ENCODE peak calls at places on chromosomes 3 and 15, in ten cellular contexts. D is cardiac muscle cell; T is pancreas; I is lower lobe of right lung; B is NCI-H1930; R is stimulated activated CD4-positive, alpha-beta T cell treated with anti-CD3 and anti-CD28 coated beads, Interleukin-12 subunit alpha, Interleukin-12 subunit beta, amount 100 ng/mL, for 4 hours; X is dorsolateral prefrontal cortex; H is CD8-positive, alpha-beta memory T cell; L is memory B cell; W is HAP-1. K is an unnamed sample.

GRCh38 chr3:196569003-196569516 is 600 bp downstream of the FBXO45 start:
- DNase-seq in D (peak), I (peak), L (peak), B (no peak), X (peak), H (peak), R (peak), T (no peak), W (peak), K (no peak)

GRCh38 chr15:40790723-40791122 is 16.2 kb upstream of the ZFYVE19 start:
- DNase-seq in H (no peak), D (peak), L (no peak), X (no peak), W (no peak), T (no peak), B (no peak), R (no peak), I (no peak), K (no peak)

GRCh38 chr15:69325456-69325971 is 26.8 kb downstream of the PAQR5 start:
- DNase-seq in I (no peak), L (no peak), D (no peak), T (no peak), W (no peak), R (no peak), X (no peak), B (no peak), H (no peak), K (no peak)

GRCh38 chr3:184491011-184491576 is 70.5 kb upstream of the EPHB3 start:
- DNase-seq in H (no peak), B (no peak), I (peak), W (no peak), X (no peak), R (no peak), T (peak), D (no peak), L (no peak), K (no peak)

GRCh38 chr15:22258402-22259150 is 178.2 kb downstream of the OR4M2 start:
- DNase-seq in T (no peak), H (no peak), L (no peak), R (no peak), D (no peak), W (no peak), X (no peak), I (no peak), B (no peak), K (no peak)

GRCh38 chr3:99625237-99625622 is 13.2 kb upstream of the COL8A1 start:
- DNase-seq in B (no peak), R (no peak), D (no peak), H (no peak), W (no peak), I (no peak), L (no peak), T (no peak), X (no peak), K (no peak)

GRCh38 chr3:198065897-198066296 is 105.9 kb downstream of the LMLN start:
- DNase-seq in B (no peak), H (no peak), R (no peak), D (no peak), I (no peak), T (no peak), W (no peak), X (no peak), L (no peak), K (no peak)

GRCh38 chr3:39254806-39255449 is 24.9 kb downstream of the CX3CR1 start:
- DNase-seq in T (no peak), D (peak), I (no peak), B (no peak), W (no peak), H (no peak), R (no peak), L (no peak), X (no peak), K (no peak)

GRCh38 chr3:71497367-71497925 is 86.1 kb downstream of the FOXP1 start:
- DNase-seq in I (no peak), X (no peak), R (no peak), D (no peak), B (no peak), H (no peak), W (peak), T (no peak), L (no peak), K (no peak)

GRCh38 chr3:85475346-85475745 is 516.6 kb downstream of the CADM2 start:
- DNase-seq in H (no peak), I (no peak), W (no peak), R (no peak), X (no peak), D (no peak), T (no peak), L (no peak), B (no peak), K (no peak)

GRCh38 chr15:82937659-82938058 is 14.9 kb downstream of the HOMER2 start:
- DNase-seq in W (no peak), L (no peak), R (no peak), D (no peak), H (no peak), B (no peak), I (no peak), X (no peak), T (no peak), K (no peak)

GRCh38 chr3:185089343-185089742 is 63.5 kb downstream of the C3orf70 start:
- DNase-seq in W (no peak), R (no peak), I (no peak), T (no peak), H (no peak), D (peak), X (no peak), B (no peak), L (no peak), K (no peak)

GRCh38 chr3:11384074-11384473 is 111.9 kb downstream of the ATG7 start:
- DNase-seq in R (no peak), T (no peak), B (no peak), W (no peak), H (no peak), L (no peak), I (no peak), D (peak), X (no peak), K (no peak)

GRCh38 chr3:127831723-127832172 is 9.4 kb upstream of the MGLL start:
- DNase-seq in L (peak), T (peak), B (no peak), W (peak), I (peak), R (peak), D (peak), H (no peak), X (no peak), K (peak)

GRCh38 chr3:27607370-27607769 is 114.8 kb downstream of the EOMES start:
- DNase-seq in L (no peak), X (no peak), D (peak), H (no peak), W (no peak), R (no peak), B (no peak), T (no peak), I (no peak), K (no peak)

GRCh38 chr3:72797773-72798543 is 50.3 kb downstream of the SHQ1 start:
- DNase-seq in H (no peak), I (no peak), D (peak), T (peak), L (no peak), R (no peak), B (peak), X (no peak), W (peak), K (no peak)

GRCh38 chr3:128411574-128412064 is 55.1 kb downstream of the DNAJB8 start:
- DNase-seq in B (no peak), D (no peak), L (no peak), T (no peak), X (no peak), I (no peak), R (no peak), H (no peak), W (no peak), K (no peak)

GRCh38 chr15:82066455-82066854 is 20.6 kb upstream of the MEX3B start:
- DNase-seq in B (no peak), D (no peak), I (no peak), W (no peak), R (no peak), X (no peak), T (no peak), H (no peak), L (no peak), K (no peak)

GRCh38 chr15:76932090-76932966 is 779 bp downstream of the RCN2 start:
- DNase-seq in B (no peak), L (peak), W (no peak), I (no peak), R (peak), D (peak), T (no peak), H (no peak), X (no peak), K (no peak)

GRCh38 chr15:68789921-68790575 is 30.6 kb downstream of the ANP32A start:
- DNase-seq in T (no peak), W (no peak), L (no peak), I (no peak), X (no peak), H (no peak), B (no peak), R (no peak), D (peak), K (no peak)

K was measured in D341Med.